ENCODE peak calls at places on chromosomes 1 and 21, in eight cellular contexts. I is tibial nerve, R is ovary, V is stomach, K is upper lobe of left lung, X is SK-N-SH, B is H1, O is K562. D is an unnamed sample.
A peak's percentile ranks its signal among the peaks of the same experiment; 100 is the strongest.

GRCh38 chr1:172381981-172382380 is 38.5 kb upstream of the C1orf105 start:
- DNase-seq in I (no peak), R (no peak), V (no peak), K (no peak), X (no peak), B (no peak), O (no peak), D (no peak)

GRCh38 chr1:215002471-215002870 is 80.1 kb upstream of the KCNK2 start:
- DNase-seq in I (no peak), R (no peak), V (no peak), K (no peak), X (no peak), B (no peak), O (no peak), D (no peak)

GRCh38 chr21:42146251-42146805 is 72.6 kb upstream of the ABCG1 start:
- DNase-seq in I (no peak), R (peak; percentile 12), V (no peak), K (no peak), X (no peak), B (no peak), O (no peak), D (no peak)

GRCh38 chr1:214717323-214717722 is 114.3 kb downstream of the CENPF start:
- DNase-seq in I (no peak), R (no peak), V (no peak), K (no peak), X (no peak), B (no peak), O (no peak), D (no peak)

GRCh38 chr1:42340093-42340492 is 5.1 kb upstream of the FOXJ3 start:
- DNase-seq in I (no peak), R (no peak), V (peak; percentile 51), K (no peak), X (no peak), B (no peak), O (no peak), D (no peak)

GRCh38 chr1:212607924-212608208 is 695 bp upstream of the ATF3 start:
- DNase-seq in I (no peak), R (no peak), V (no peak), K (peak; percentile 90), X (no peak), B (no peak), O (no peak), D (no peak)

GRCh38 chr1:20474333-20474975 is 11.6 kb downstream of the CAMK2N1 start:
- DNase-seq in I (no peak), R (no peak), V (no peak), K (no peak), X (no peak), B (no peak), O (no peak), D (no peak)

GRCh38 chr1:67441183-67441582 is 11.0 kb upstream of the SERBP1 start:
- DNase-seq in I (peak; percentile 79), R (peak; percentile 74), V (peak; percentile 64), K (no peak), X (peak; percentile 43), B (no peak), O (peak; percentile 54), D (peak; percentile 74)

GRCh38 chr1:96362623-96363022 is 359.0 kb upstream of the PTBP2 start:
- DNase-seq in I (no peak), R (no peak), V (no peak), K (no peak), X (no peak), B (no peak), O (no peak), D (no peak)

GRCh38 chr1:45206808-45207624 is 611 bp upstream of the ZSWIM5 start:
- DNase-seq in I (peak; percentile 6), R (no peak), V (no peak), K (no peak), X (no peak), B (no peak), O (no peak), D (no peak)

GRCh38 chr1:51285055-51285454 is 45.3 kb downstream of the TTC39A start:
- DNase-seq in I (no peak), R (no peak), V (no peak), K (no peak), X (no peak), B (no peak), O (no peak), D (no peak)

GRCh38 chr1:62285440-62285839 is 33.8 kb downstream of the KANK4 start:
- DNase-seq in I (no peak), R (no peak), V (no peak), K (no peak), X (no peak), B (no peak), O (no peak), D (no peak)

GRCh38 chr1:168613689-168614655 is 37.6 kb downstream of the XCL1 start:
- DNase-seq in I (no peak), R (peak; percentile 42), V (no peak), K (no peak), X (peak; percentile 55), B (no peak), O (peak; percentile 20), D (peak; percentile 75)

GRCh38 chr1:48500541-48501440 is 28.8 kb upstream of the SPATA6 start:
- DNase-seq in I (no peak), R (no peak), V (no peak), K (no peak), X (no peak), B (no peak), O (no peak), D (no peak)

GRCh38 chr1:172420385-172420784 is at the start of gene C1orf105:
- DNase-seq in I (no peak), R (no peak), V (no peak), K (no peak), X (no peak), B (no peak), O (no peak), D (no peak)

GRCh38 chr1:89085781-89086180 is 20.8 kb upstream of the GBP1 start:
- DNase-seq in I (no peak), R (no peak), V (peak; percentile 38), K (no peak), X (peak; percentile 62), B (no peak), O (peak; percentile 71), D (no peak)

GRCh38 chr1:91790296-91790851 is 95.6 kb downstream of the TGFBR3 start:
- DNase-seq in I (no peak), R (no peak), V (no peak), K (no peak), X (no peak), B (no peak), O (no peak), D (no peak)

GRCh38 chr1:169103002-169103401 is 3.5 kb upstream of the ATP1B1 start:
- DNase-seq in I (no peak), R (no peak), V (no peak), K (no peak), X (no peak), B (no peak), O (no peak), D (no peak)

GRCh38 chr1:205316179-205316578 is 5.4 kb downstream of the NUAK2 start:
- DNase-seq in I (no peak), R (no peak), V (no peak), K (no peak), X (no peak), B (no peak), O (no peak), D (no peak)

GRCh38 chr1:8152731-8153702 is 126.9 kb upstream of the ERRFI1 start:
- DNase-seq in I (no peak), R (no peak), V (no peak), K (no peak), X (no peak), B (no peak), O (no peak), D (no peak)

GRCh38 chr1:165169028-165169427 is 187.5 kb downstream of the LMX1A start:
- DNase-seq in I (no peak), R (no peak), V (no peak), K (no peak), X (no peak), B (no peak), O (no peak), D (no peak)

GRCh38 chr1:38858833-38859560 is 575 bp downstream of the RRAGC start:
- DNase-seq in I (peak; percentile 30), R (peak; percentile 48), V (peak; percentile 76), K (peak; percentile 94), X (peak; percentile 62), B (no peak), O (peak; percentile 54), D (peak; percentile 77)

GRCh38 chr1:228377664-228378452 is 28.8 kb downstream of the TRIM11 start:
- DNase-seq in I (no peak), R (no peak), V (no peak), K (peak; percentile 85), X (no peak), B (peak; percentile 68), O (no peak), D (peak; percentile 66)

GRCh38 chr1:16719571-16720402 is 20.5 kb upstream of the RNU1-4 start:
- DNase-seq in I (no peak), R (no peak), V (peak; percentile 25), K (peak; percentile 76), X (peak; percentile 24), B (peak; percentile 58), O (peak; percentile 6), D (peak; percentile 73)

GRCh38 chr1:110286564-110286963 is 52.6 kb upstream of the RBM15 start:
- DNase-seq in I (no peak), R (no peak), V (no peak), K (no peak), X (no peak), B (no peak), O (no peak), D (no peak)
- H3K27me3 ChIP-seq in I (no peaks in the 10 kb centered on the region), R (no peaks in the 10 kb centered on the region), V (no peaks in the 10 kb centered on the region), K (no peaks in the 10 kb centered on the region), X (no peaks in the 10 kb centered on the region), B (no peaks in the 10 kb centered on the region), O (peaks cover 23% of the 10 kb centered on the region), D (no peaks in the 10 kb centered on the region)

GRCh38 chr21:35045539-35046222 is 3.4 kb downstream of the RUNX1 start:
- DNase-seq in I (no peak), R (no peak), V (no peak), K (no peak), X (no peak), B (no peak), O (no peak), D (no peak)
- TF ChIP-seq EP300 in I (no peak), R (no peak), V (no peak), K (no peak), X (no peak), B (no peak), O (no peak), D (no peak)

DNA sequence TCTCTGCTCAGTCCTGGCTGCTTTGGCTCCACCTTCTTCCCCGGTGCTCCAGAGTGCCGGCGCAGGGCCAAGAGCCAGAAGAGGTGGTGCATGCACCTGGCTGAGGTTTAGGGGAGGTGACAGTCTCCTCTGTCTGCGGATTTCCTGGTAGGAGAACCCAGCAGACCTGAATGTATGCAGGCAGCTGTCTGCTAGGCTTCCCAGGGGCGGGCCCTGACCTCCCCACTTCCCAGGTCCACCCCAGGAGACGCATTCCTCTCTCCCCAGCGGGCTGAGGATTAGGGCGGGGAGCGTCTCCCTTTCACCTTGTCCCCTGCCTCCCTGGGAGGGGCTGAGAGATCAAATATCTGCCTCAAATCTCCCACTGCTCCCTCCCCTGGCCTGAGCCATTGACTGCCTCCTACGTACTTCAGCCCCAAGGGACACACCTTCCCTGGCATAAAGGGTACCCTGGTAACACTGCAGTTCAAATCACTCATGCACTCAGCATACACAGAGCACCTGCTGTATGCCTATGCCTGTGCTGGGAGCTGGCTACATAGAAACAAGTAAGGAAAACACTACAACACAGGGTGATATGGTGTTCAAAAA is 27.5 kb downstream of the DMBX1 start:
- DNase-seq in I (no peak), R (no peak), V (peak; percentile 90), K (peak; percentile 86), X (no peak), B (peak; percentile 72), O (peak; percentile 77), D (no peak)
- H3K27me3 ChIP-seq in I (no peaks in the 10 kb centered on the region), R (no peaks in the 10 kb centered on the region), V (peaks cover 35% of the 10 kb centered on the region), K (no peaks in the 10 kb centered on the region), X (no peaks in the 10 kb centered on the region), B (peaks cover 5% of the 10 kb centered on the region), O (no peaks in the 10 kb centered on the region), D (peaks cover 6% of the 10 kb centered on the region)

GRCh38 chr1:21564521-21565095 is 55.4 kb downstream of the ALPL start:
- DNase-seq in I (no peak), R (no peak), V (no peak), K (no peak), X (no peak), B (no peak), O (no peak), D (no peak)
- TF ChIP-seq EP300 in I (no peak), R (no peak), V (no peak), K (no peak), X (no peak), B (no peak), O (no peak), D (no peak)

D was measured in sigmoid colon.